ENCODE peak calls at places on chromosomes 5 and 9, in six cellular contexts. W, U, N, C, Q and O are unnamed samples.

GRCh38 chr5:3924990-3925389 is 329.4 kb downstream of the IRX1 start:
- DNase-seq in W (no peak), U (no peak), N (no peak), C (no peak), Q (no peak), O (no peak)

GRCh38 chr9:86408121-86408520 is 53.9 kb upstream of the TUT7 start:
- DNase-seq in W (no peak), U (no peak), N (no peak), C (no peak), Q (no peak), O (no peak)

GRCh38 chr5:99061299-99061698 is 132.5 kb upstream of the CHD1 start:
- DNase-seq in W (no peak), U (no peak), N (no peak), C (no peak), Q (no peak), O (no peak)

GRCh38 chr9:2645569-2645968 is 24.0 kb downstream of the VLDLR start:
- DNase-seq in W (no peak), U (no peak), N (no peak), C (peak; percentile 41), Q (no peak), O (no peak)

GRCh38 chr5:150567031-150567680 is 59.2 kb downstream of the NDST1 start:
- DNase-seq in W (no peak), U (no peak), N (no peak), C (no peak), Q (no peak), O (peak; percentile 85)

GRCh38 chr9:126559296-126559695 is 54.4 kb upstream of the LMX1B start:
- DNase-seq in W (no peak), U (no peak), N (no peak), C (no peak), Q (no peak), O (no peak)

GRCh38 chr5:142000709-142001484 is 11.9 kb downstream of the GNPDA1 start:
- DNase-seq in W (peak; percentile 42), U (no peak), N (no peak), C (no peak), Q (peak; percentile 7), O (peak; percentile 25)

GRCh38 chr9:72271617-72272478 is 93.2 kb downstream of the ZFAND5 start:
- DNase-seq in W (peak; percentile 48), U (peak; percentile 76), N (peak; percentile 58), C (no peak), Q (peak; percentile 46), O (peak; percentile 44)

GRCh38 chr5:74384851-74385250 is 255.7 kb downstream of the ENC1 start:
- DNase-seq in W (peak; percentile 75), U (no peak), N (no peak), C (no peak), Q (no peak), O (no peak)

DNA sequence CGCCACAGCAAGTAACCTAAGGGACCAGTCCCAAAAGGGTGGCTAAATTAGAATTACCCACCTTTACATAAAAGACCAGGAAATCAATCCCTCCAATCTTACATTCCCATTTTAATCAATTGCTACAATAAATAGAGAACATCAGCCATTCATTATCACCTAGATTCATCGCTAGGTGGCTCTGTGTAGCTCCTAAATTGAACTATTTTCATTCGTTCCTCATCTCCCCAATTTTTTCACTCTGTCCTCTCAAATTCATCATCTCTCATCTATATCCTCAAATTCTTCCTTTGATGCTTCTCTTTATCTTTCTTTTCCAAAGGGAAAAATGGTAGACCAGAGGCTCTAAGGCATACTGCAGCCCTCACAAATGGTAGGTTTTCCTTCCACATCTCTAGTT is 108.2 kb upstream of the TNC start:
- DNase-seq in W (no peak), U (no peak), N (no peak), C (no peak), Q (no peak), O (no peak)
- H3K4me3 ChIP-seq in W (no peak overlapping the region), U (no peak overlapping the region), N (no peak overlapping the region), C (no peak overlapping the region), Q (no peak overlapping the region), O (no peak overlapping the region)

GRCh38 chr5:16994576-16994975 is 58.5 kb upstream of the MYO10 start:
- DNase-seq in W (peak; percentile 46), U (no peak), N (no peak), C (no peak), Q (no peak), O (no peak)
- TF ChIP-seq MYC in W (no peak), U (no peak), N (no peak), C (no peak), Q (no peak), O (no peak)

DNA sequence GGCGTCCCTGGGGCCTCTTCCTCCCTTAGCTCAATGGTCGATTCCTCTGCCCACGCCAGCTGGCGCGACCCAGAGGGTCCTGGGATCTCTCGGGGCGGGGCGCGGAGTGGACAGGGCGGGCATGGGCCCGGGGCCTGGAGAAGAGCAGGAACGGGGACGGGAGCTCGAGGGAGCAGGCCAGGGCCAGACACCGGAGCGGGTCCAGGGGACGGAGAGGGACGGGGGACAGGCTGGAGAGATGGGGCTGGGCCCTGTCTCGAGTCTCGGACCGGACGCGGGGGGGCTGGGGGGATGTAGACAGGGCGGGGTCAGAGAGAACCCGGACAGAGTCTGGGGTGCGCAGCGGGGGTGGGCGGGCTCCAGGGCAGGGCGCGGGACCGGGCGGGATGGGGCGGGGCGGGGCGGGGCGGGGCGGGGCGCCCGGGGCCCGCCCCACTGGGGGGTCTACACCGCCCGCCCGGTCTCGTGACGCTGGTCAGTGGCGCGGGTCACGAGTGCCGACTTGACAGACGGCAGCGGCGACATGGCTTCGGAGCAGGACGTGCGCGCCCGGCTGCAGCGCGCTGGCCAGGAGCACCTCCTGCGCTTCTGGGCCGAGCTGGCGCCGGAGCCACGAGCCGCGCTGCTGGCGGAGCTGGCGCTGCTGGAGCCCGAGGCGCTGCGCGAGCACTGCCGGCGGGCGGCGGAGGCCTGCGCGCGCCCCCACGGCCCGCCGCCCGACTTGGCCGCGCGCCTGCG is at the start of gene UAP1L1:
- DNase-seq in W (peak; percentile 43), U (no peak), N (peak; percentile 42), C (no peak), Q (no peak), O (peak; percentile 61)
- H3K4me3 ChIP-seq in W (peak within 1 kb of the TSS; percentile 54), U (peak within 1 kb of the TSS; percentile 66), N (peak within 1 kb of the TSS; percentile 42), C (peak within 1 kb of the TSS; percentile 80), Q (peak within 1 kb of the TSS; percentile 85), O (peak within 1 kb of the TSS; percentile 25)

GRCh38 chr9:114434878-114435311 is 47.1 kb upstream of the AKNA start:
- DNase-seq in W (peak; percentile 23), U (peak; percentile 63), N (peak; percentile 59), C (no peak), Q (peak; percentile 33), O (peak; percentile 55)
- TF ChIP-seq MYC in W (no peak), U (no peak), N (no peak), C (no peak), Q (no peak), O (peak; percentile 10)